ENCODE peak calls at places on chromosomes 16 and 17, in eight cellular contexts. V is activated CD4-positive, alpha-beta T cell treated with anti-CD3 and anti-CD28 coated beads, Interleukin-2, amount 10 ng/mL, durations not matched to agents 7 days and 5 days; N is skeletal muscle cell; I is mesenchymal stem cell; T is astrocyte of the hippocampus; U is mesendoderm; Y is kidney tubule cell; X is stimulated activated CD8-positive, alpha-beta memory T cell treated with anti-CD3 and anti-CD28 coated beads, Interleukin-7, amount 100 ng/mL, for 1 hour. W is an unnamed sample.
A peak's percentile ranks its signal among the peaks of the same experiment; 100 is the strongest.

GRCh38 chr16:77669057-77669456 is 53.3 kb upstream of the NUDT7 start:
- DNase-seq in V (no peak), N (no peak), I (no peak), T (no peak), U (no peak), Y (no peak), X (no peak), W (no peak)

GRCh38 chr17:32206816-32207215 is 58.8 kb upstream of the RHBDL3 start:
- DNase-seq in V (no peak), N (no peak), I (peak; percentile 25), T (no peak), U (no peak), Y (no peak), X (no peak), W (no peak)

GRCh38 chr17:74864866-74865395 is 5.2 kb upstream of the GRIN2C start:
- DNase-seq in V (peak; percentile 71), N (no peak), I (peak; percentile 68), T (peak; percentile 82), U (peak; percentile 79), Y (peak; percentile 66), X (peak; percentile 51), W (peak; percentile 80)

GRCh38 chr16:31382485-31383161 is 10.5 kb upstream of the ITGAD start:
- DNase-seq in V (peak; percentile 71), N (no peak), I (no peak), T (peak; percentile 41), U (peak; percentile 67), Y (peak; percentile 46), X (peak; percentile 31), W (peak; percentile 70)

GRCh38 chr17:77734371-77735050 is 224.0 kb upstream of the TNRC6C start:
- DNase-seq in V (peak; percentile 4), N (peak; percentile 12), I (peak; percentile 22), T (peak; percentile 70), U (peak; percentile 76), Y (peak; percentile 15), X (no peak), W (peak; percentile 25)

GRCh38 chr16:85381738-85382592 is 231.2 kb upstream of the GSE1 start:
- DNase-seq in V (no peak), N (no peak), I (peak; percentile 90), T (peak; percentile 70), U (peak; percentile 65), Y (no peak), X (no peak), W (no peak)

GRCh38 chr17:68539536-68540469 is 27.6 kb downstream of the PRKAR1A start:
- DNase-seq in V (peak; percentile 20), N (peak; percentile 9), I (no peak), T (no peak), U (peak; percentile 61), Y (peak; percentile 25), X (no peak), W (peak; percentile 14)

GRCh38 chr17:76428511-76428910 is 24.4 kb downstream of the UBE2O start:
- DNase-seq in V (no peak), N (no peak), I (no peak), T (no peak), U (no peak), Y (no peak), X (no peak), W (no peak)

GRCh38 chr17:81517339-81518112 is 4.9 kb upstream of the ACTG1 start:
- DNase-seq in V (no peak), N (no peak), I (peak; percentile 68), T (peak; percentile 67), U (peak; percentile 75), Y (peak; percentile 45), X (no peak), W (no peak)

GRCh38 chr17:29107933-29108805 is 65.2 kb downstream of the PIPOX start:
- DNase-seq in V (no peak), N (no peak), I (no peak), T (peak; percentile 44), U (peak; percentile 44), Y (peak; percentile 87), X (no peak), W (peak; percentile 25)

GRCh38 chr17:29664743-29665479 is 42.2 kb upstream of the CORO6 start:
- DNase-seq in V (no peak), N (peak; percentile 37), I (peak; percentile 54), T (peak; percentile 42), U (no peak), Y (no peak), X (no peak), W (peak; percentile 84)

GRCh38 chr16:15404792-15405191 is 9.2 kb downstream of the MPV17L start:
- DNase-seq in V (no peak), N (no peak), I (peak; percentile 28), T (no peak), U (no peak), Y (peak; percentile 9), X (no peak), W (no peak)

GRCh38 chr17:53313746-53314145 is 509.0 kb upstream of the KIF2B start:
- DNase-seq in V (no peak), N (no peak), I (peak; percentile 3), T (peak; percentile 46), U (no peak), Y (peak; percentile 58), X (no peak), W (no peak)

GRCh38 chr17:54948380-54948779 is 20.1 kb downstream of the COX11 start:
- DNase-seq in V (no peak), N (peak; percentile 85), I (peak; percentile 93), T (peak; percentile 85), U (no peak), Y (peak; percentile 99), X (no peak), W (peak; percentile 73)

GRCh38 chr17:64145460-64145750 is 15.5 kb upstream of the ERN1 start:
- DNase-seq in V (no peak), N (no peak), I (no peak), T (no peak), U (no peak), Y (no peak), X (no peak), W (no peak)

GRCh38 chr16:11359370-11359769 is 14.1 kb downstream of the RMI2 start:
- DNase-seq in V (no peak), N (peak; percentile 35), I (peak; percentile 76), T (peak; percentile 83), U (peak; percentile 92), Y (peak; percentile 93), X (no peak), W (no peak)

GRCh38 chr17:55903028-55903690 is 152.3 kb downstream of the PCTP start:
- DNase-seq in V (no peak), N (no peak), I (no peak), T (no peak), U (no peak), Y (no peak), X (no peak), W (no peak)

GRCh38 chr17:46977348-46977747 is 1.7 kb downstream of the RPRML start:
- DNase-seq in V (no peak), N (no peak), I (peak; percentile 58), T (peak; percentile 53), U (peak; percentile 97), Y (peak; percentile 58), X (no peak), W (peak; percentile 67)

GRCh38 chr17:36793976-36794375 is 143.3 kb upstream of the LHX1 start:
- DNase-seq in V (no peak), N (no peak), I (no peak), T (no peak), U (no peak), Y (no peak), X (no peak), W (no peak)

W was measured in dermis blood vessel endothelial cell.